ENCODE peak calls at places on chromosomes 12 and 14, in five cellular contexts. D, H, J, O and G are unnamed samples.

GRCh38 chr14:67602995-67603545 is 3.0 kb upstream of the PIGH start:
- DNase-seq in J (no peak), O (no peak), H (no peak), D (no peak), G (no peak)

GRCh38 chr12:48169011-48169410 is 11.7 kb upstream of the ASB8 start:
- DNase-seq in H (no peak), D (no peak), O (no peak), J (no peak), G (no peak)

GRCh38 chr12:802242-802995 is 50.0 kb downstream of the WNK1 start:
- DNase-seq in H (no peak), D (no peak), J (no peak), O (no peak), G (no peak)

GRCh38 chr12:55585817-55586216 is 13.5 kb downstream of the OR2AP1 start:
- DNase-seq in J (no peak), H (no peak), D (no peak), O (no peak), G (no peak)

GRCh38 chr14:93089501-93090269 is 26.0 kb downstream of the ITPK1 start:
- DNase-seq in D (no peak), H (no peak), J (no peak), O (no peak), G (no peak)

GRCh38 chr12:131710464-131711457 is at the start of gene SFSWAP:
- DNase-seq in O (peak), D (peak), H (peak), J (peak), G (peak)

GRCh38 chr12:80838024-80838658 is 99.6 kb downstream of the LIN7A start:
- DNase-seq in H (no peak), O (no peak), J (no peak), D (no peak), G (no peak)

GRCh38 chr12:107344035-107344808 is 250.9 kb upstream of the CRY1 start:
- DNase-seq in J (peak), O (no peak), D (no peak), H (no peak), G (peak)

GRCh38 chr14:45135659-45136314 is at the start of gene FANCM:
- DNase-seq in J (peak), O (peak), H (peak), D (peak), G (peak)

GRCh38 chr12:89314060-89314761 is 38.1 kb downstream of the DUSP6 start:
- DNase-seq in D (no peak), J (no peak), H (no peak), O (no peak), G (no peak)

GRCh38 chr14:76390621-76391020 is 14.7 kb downstream of the ESRRB start:
- DNase-seq in J (no peak), D (no peak), O (no peak), H (no peak), G (no peak)

GRCh38 chr14:24297190-24297964 is 2.2 kb downstream of the DHRS1 start:
- DNase-seq in D (no peak), O (no peak), H (no peak), J (no peak), G (no peak)
- TF ChIP-seq CTCF in D (no peak), O (peak), H (peak), J (peak), G (peak)

GRCh38 chr12:5096241-5096880 is 52.7 kb downstream of the KCNA5 start:
- DNase-seq in O (peak), H (no peak), D (no peak), J (no peak), G (no peak)
- TF ChIP-seq CTCF in O (peak), H (no peak), D (no peak), J (peak), G (peak)

DNA sequence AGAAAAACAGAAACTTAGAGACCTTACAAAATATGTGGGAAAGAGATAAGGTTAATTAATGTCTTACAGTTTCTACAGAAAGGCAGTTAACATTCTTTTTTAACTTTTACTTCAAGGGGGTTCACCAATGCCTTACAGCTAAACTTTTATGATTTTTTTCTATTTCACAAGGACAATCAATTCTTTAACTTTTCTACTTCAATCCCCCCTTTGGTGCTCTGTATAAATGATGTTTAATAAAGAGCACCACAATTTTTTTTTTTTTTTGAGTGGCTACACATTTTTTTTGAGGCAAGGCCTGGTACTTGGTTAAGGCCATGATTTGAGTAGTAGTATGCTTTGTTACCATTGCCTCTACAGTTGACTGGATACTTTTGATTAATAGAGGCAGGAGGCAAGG is 279.6 kb downstream of the PRKD1 start:
- DNase-seq in D (no peak), O (no peak), H (no peak), J (no peak), G (no peak)
- TF ChIP-seq CTCF in D (no peak), O (no peak), H (no peak), J (no peak), G (no peak)

DNA sequence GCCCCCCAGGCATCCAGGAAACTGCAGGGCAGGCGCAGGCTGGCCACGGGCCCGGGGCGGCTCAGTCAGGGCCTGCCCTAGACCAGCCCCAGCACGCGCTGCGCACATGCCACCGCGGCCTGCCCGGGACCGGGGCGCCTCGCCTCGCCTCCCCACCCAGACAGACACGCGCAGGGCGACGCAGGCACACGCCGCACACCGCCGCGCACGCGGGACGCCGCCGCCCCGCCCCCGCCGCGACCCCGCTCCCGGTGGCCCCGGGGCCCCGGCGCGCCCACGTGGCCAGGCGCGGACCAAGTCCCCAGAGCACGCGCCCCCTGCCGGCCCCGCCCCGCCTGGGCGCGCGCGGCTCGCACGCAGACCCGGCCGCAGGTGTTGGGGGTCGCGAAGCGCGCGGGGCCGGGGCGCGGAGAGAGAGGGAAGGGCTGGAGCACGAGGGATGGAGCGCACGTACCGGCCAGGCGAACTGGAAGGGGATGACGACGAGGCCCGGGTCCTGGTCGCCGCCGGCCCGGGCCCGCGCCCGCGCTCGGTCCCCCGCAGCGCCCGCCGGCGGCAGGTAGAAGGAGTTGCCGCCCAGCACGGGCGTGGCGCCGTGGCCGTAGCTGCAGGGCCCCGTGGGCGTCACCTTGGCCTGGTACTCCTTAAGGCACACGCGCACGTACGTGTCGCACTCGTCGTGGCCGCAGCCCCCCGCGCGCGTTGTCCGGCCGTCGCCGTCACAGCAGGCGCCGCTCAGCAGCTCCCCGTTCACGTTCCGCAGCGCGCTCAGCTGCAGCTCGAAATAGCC is 1.1 kb downstream of the JAG2 start:
- DNase-seq in J (no peak), O (no peak), H (no peak), D (no peak), G (no peak)
- TF ChIP-seq CTCF in J (no peak), O (no peak), H (no peak), D (no peak), G (no peak)